ENCODE peak calls at places on chromosomes 16 and 17, in eight cellular contexts. G is CD4-positive, alpha-beta memory T cell; N is Caco-2; C is right lobe of liver; Z is GM23338; L is lower lobe of right lung; O is MM.1S; H is transverse colon. K is an unnamed sample.

GRCh38 chr17:5545051-5545987 is 39.0 kb downstream of the NLRP1 start:
- DNase-seq in G (no peak), N (no peak), C (no peak), Z (no peak), L (no peak), O (no peak), H (no peak), K (no peak)

GRCh38 chr16:66045626-66046025 is 320.9 kb upstream of the CDH5 start:
- DNase-seq in G (no peak), N (no peak), C (no peak), Z (no peak), L (no peak), O (no peak), H (no peak), K (no peak)

GRCh38 chr17:39618252-39618913 is 8.4 kb upstream of the PPP1R1B start:
- DNase-seq in G (no peak), N (no peak), C (no peak), Z (peak; percentile 49), L (no peak), O (no peak), H (peak; percentile 34), K (peak; percentile 67)

GRCh38 chr17:52149626-52150025 is 8.9 kb downstream of the CA10 start:
- DNase-seq in G (no peak), N (no peak), C (no peak), Z (no peak), L (no peak), O (no peak), H (no peak), K (no peak)

GRCh38 chr16:71507061-71507460 is 17.9 kb upstream of the ZNF19 start:
- DNase-seq in G (no peak), N (no peak), C (no peak), Z (no peak), L (no peak), O (no peak), H (no peak), K (no peak)

GRCh38 chr17:4204190-4204589 is 59.6 kb downstream of the ANKFY1 start:
- DNase-seq in G (no peak), N (no peak), C (no peak), Z (no peak), L (no peak), O (no peak), H (no peak), K (no peak)

GRCh38 chr17:60743812-60744211 is 66.2 kb downstream of the BCAS3 start:
- DNase-seq in G (no peak), N (no peak), C (no peak), Z (peak; percentile 30), L (no peak), O (no peak), H (no peak), K (no peak)

GRCh38 chr17:76529224-76529642 is 8.3 kb downstream of the CYGB start:
- DNase-seq in G (no peak), N (no peak), C (no peak), Z (no peak), L (peak; percentile 80), O (no peak), H (peak; percentile 66), K (peak; percentile 96)

GRCh38 chr16:16857603-16858283 is 478.8 kb downstream of the NPIPA7 start:
- DNase-seq in G (no peak), N (no peak), C (no peak), Z (no peak), L (no peak), O (no peak), H (no peak), K (no peak)

GRCh38 chr16:29813644-29814562 is 1.9 kb downstream of the PRRT2 start:
- DNase-seq in G (no peak), N (no peak), C (no peak), Z (no peak), L (no peak), O (no peak), H (no peak), K (no peak)
- H3K4me1 ChIP-seq in G (peaks cover 71% of the 10 kb centered on the region), N (peaks cover 21% of the 10 kb centered on the region), C (peaks cover 32% of the 10 kb centered on the region), Z (peaks cover 66% of the 10 kb centered on the region), L (peaks cover 68% of the 10 kb centered on the region), O (peaks cover 36% of the 10 kb centered on the region), H (peaks cover 78% of the 10 kb centered on the region), K (peaks cover 3% of the 10 kb centered on the region)

DNA sequence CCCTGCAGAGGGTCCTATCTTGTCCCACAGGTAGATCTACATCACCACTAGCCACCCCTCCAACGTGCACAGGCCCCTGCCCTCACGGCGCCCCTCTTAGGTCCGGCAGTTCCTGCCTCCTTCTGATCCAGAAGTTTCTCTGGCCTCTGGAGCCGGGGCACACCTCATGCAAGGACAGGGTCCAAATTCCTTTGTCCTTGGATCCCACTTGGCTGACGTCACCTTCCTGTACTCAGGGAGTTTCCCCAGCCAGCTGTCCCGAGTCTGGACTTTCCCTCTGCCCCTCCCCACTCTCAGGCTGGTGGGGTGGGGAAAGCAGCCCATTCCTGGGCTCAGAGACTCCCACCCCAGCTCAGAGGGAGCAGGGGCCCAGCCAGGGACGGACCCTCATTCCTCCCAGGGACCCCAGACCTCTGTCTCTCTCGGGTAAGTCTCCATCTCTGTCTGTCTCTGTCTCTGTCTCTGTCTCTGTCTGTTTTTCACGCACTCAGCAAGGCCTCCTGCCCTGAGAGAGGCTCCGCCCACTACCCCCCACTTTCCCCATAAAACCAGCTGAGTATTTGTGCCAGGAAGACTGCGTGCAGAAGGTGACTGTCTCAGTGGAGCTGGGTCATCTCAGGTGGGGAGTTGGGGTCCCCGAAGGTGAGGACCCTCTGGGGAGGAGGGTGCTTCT is at the start of gene IL32:
- DNase-seq in G (peak; percentile 65), N (peak; percentile 89), C (peak; percentile 87), Z (no peak), L (no peak), O (no peak), H (peak; percentile 89), K (peak; percentile 85)
- H3K4me3 ChIP-seq in G (peak within 1 kb of the TSS; percentile 98), N (peak within 1 kb of the TSS; percentile 49), C (peak within 1 kb of the TSS; percentile 66), Z (no peak within 1 kb of the TSS), L (peak within 1 kb of the TSS; percentile 59), O (no peak within 1 kb of the TSS), H (peak within 1 kb of the TSS; percentile 32), K (peak within 1 kb of the TSS; percentile 48)

GRCh38 chr16:56915311-56916105 is 16.4 kb upstream of the HERPUD1 start:
- DNase-seq in G (no peak), N (no peak), C (no peak), Z (no peak), L (no peak), O (no peak), H (no peak), K (peak; percentile 79)
- H3K4me1 ChIP-seq in G (peaks cover 27% of the 10 kb centered on the region), N (peaks cover 68% of the 10 kb centered on the region), C (peaks cover 11% of the 10 kb centered on the region), Z (peaks cover 12% of the 10 kb centered on the region), L (peaks cover 61% of the 10 kb centered on the region), O (peaks cover 79% of the 10 kb centered on the region), H (peaks cover 26% of the 10 kb centered on the region), K (no peaks in the 10 kb centered on the region)

DNA sequence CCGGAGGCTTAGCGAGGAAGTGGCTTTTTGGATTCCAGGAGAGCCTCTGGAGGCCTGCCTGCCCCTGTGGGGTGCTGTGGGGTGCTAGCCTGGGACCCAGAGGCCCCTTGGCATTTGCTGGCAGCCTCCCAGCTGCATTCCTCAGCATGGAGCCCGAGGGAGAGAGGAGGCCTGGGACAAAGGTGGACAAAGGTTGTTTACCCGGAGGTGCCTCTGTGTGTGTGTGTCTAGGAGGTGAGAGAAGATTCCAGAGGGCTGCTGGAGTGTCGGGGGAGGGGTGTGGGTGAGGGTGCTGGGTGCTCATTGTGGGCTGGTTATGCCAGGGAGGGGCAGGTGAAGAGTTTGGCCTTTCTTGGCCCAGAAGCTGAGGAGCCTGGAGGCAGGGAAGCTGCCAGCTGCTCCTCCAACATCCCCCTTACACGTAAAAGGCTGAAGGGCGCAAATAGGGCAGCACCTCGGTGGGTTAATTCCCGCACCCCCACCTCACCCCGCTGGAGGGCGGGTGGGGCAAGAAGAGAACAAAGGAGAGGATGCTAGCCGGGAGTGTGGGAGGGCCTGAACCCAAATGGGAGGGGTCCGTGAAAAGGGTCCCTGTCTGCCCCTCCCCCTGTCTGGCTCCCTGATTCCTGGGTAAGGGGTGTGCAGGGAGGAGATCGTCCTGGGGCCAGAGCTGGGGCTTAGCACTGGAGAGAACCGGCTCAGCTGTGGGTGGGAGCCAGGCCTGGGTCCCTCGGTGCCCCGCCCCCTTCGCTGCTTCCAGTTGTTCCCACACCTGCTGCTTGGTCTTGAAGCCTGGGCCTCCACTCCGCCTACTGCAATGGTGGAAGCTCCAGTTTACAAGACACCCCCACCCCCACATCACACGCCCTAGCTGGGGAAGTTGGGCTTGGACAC is 9.9 kb downstream of the HEXIM2 start:
- DNase-seq in G (no peak), N (peak; percentile 98), C (no peak), Z (peak; percentile 74), L (peak; percentile 68), O (no peak), H (peak; percentile 55), K (peak; percentile 37)
- H3K4me3 ChIP-seq in G (no peak overlapping the region), N (peak overlapping the region; percentile 10), C (no peak overlapping the region), Z (peak overlapping the region; percentile 42), L (peak overlapping the region; percentile 46), O (no peak overlapping the region), H (no peak overlapping the region), K (no peak overlapping the region)

DNA sequence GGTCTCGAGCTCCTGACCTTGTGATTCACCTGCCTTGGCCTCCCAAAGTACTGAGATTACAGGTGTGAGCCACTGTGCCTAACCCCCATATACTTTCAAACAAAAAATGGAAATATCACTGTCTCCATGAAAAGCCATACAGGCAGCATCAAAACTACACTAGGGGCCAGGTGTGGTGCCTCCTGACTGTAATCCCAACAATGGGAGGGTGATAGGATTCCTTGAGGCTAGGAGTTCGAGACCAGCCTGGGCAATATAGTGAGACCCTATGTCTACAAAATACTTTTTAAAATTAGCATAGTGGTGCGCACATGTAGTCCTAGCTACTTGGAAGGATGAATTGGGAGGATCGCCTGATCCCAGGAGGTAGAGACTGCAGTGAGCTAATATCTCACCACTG is 15.7 kb downstream of the HMOX2 start:
- DNase-seq in G (no peak), N (no peak), C (no peak), Z (no peak), L (no peak), O (no peak), H (no peak), K (no peak)
- H3K4me1 ChIP-seq in G (peaks cover 86% of the 10 kb centered on the region), N (peaks cover 9% of the 10 kb centered on the region), C (peaks cover 32% of the 10 kb centered on the region), Z (no peaks in the 10 kb centered on the region), L (peaks cover 23% of the 10 kb centered on the region), O (no peaks in the 10 kb centered on the region), H (no peaks in the 10 kb centered on the region), K (peaks cover 9% of the 10 kb centered on the region)

DNA sequence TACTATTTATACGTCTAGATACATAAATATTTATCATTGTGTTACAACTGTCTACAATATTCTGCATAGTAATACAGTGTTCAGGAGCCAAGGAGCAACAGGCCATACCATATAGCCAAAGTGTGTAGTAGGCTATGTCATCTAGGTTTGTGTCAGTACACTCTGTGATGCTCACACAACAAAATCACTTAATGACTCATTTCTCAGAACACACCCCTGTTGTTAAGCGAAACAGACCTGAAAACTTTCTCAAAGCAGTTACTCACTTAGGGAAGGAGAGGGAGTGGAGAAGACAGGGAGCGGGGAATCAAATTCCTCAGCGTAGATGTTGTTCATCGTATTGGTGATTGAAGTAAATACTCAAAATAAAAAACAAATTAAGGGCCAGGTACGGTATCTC is 269.5 kb downstream of the STX8 start:
- DNase-seq in G (no peak), N (no peak), C (no peak), Z (no peak), L (no peak), O (no peak), H (no peak), K (no peak)
- H3K4me3 ChIP-seq in G (no peak overlapping the region), N (no peak overlapping the region), C (no peak overlapping the region), Z (no peak overlapping the region), L (no peak overlapping the region), O (no peak overlapping the region), H (no peak overlapping the region), K (no peak overlapping the region)

GRCh38 chr17:79839363-79840203 is at the start of gene CBX4:
- DNase-seq in G (peak; percentile 87), N (peak; percentile 98), C (peak; percentile 98), Z (peak; percentile 94), L (peak; percentile 97), O (peak; percentile 96), H (peak; percentile 97), K (peak; percentile 96)
- H3K4me1 ChIP-seq in G (peaks cover 75% of the 10 kb centered on the region), N (peaks cover 51% of the 10 kb centered on the region), C (peaks cover 62% of the 10 kb centered on the region), Z (peaks cover 40% of the 10 kb centered on the region), L (peaks cover 74% of the 10 kb centered on the region), O (peaks cover 9% of the 10 kb centered on the region), H (peaks cover 81% of the 10 kb centered on the region), K (peaks cover 10% of the 10 kb centered on the region)

GRCh38 chr17:15467592-15467991 is at the start of gene CDRT4:
- DNase-seq in G (no peak), N (no peak), C (no peak), Z (no peak), L (no peak), O (no peak), H (no peak), K (no peak)
- H3K4me3 ChIP-seq in G (no peak within 1 kb of the TSS), N (no peak within 1 kb of the TSS), C (no peak within 1 kb of the TSS), Z (no peak within 1 kb of the TSS), L (no peak within 1 kb of the TSS), O (no peak within 1 kb of the TSS), H (no peak within 1 kb of the TSS), K (no peak within 1 kb of the TSS)

K was measured in right cardiac atrium.